ENCODE peak calls at places on chromosomes 11 and 22, in ten cellular contexts. X is A549; W is CD8-positive, alpha-beta memory T cell; M is gastrocnemius medialis; F is heart right ventricle; R is colonic mucosa; Q is GM23338; O is ovary; C is tibial nerve; J is GM23248. Y is an unnamed sample. For H3K4me1, the result is how much of the 10 kb centered on the place peaks cover.

GRCh38 chr11:32072872-32073661 is 17.8 kb upstream of the RCN1 start:
- DNase-seq in X (no peak), W (no peak), M (no peak), F (no peak), R (no peak), Q (peak), O (no peak), C (no peak), J (no peak), Y (no peak)

GRCh38 chr11:12122083-12122482 is 11.7 kb downstream of the MICAL2 start:
- DNase-seq in X (peak), W (no peak), M (no peak), F (no peak), R (no peak), Q (peak), O (no peak), C (no peak), J (peak), Y (no peak)

GRCh38 chr11:45145421-45146071 is 893 bp upstream of the PRDM11 start:
- DNase-seq in X (no peak), W (no peak), M (peak), F (peak), R (peak), Q (peak), O (peak), C (peak), J (peak), Y (no peak)

GRCh38 chr22:41576877-41577276 is 12.8 kb downstream of the PMM1 start:
- DNase-seq in X (peak), W (peak), M (peak), F (no peak), R (peak), Q (peak), O (peak), C (no peak), J (peak), Y (no peak)

GRCh38 chr11:95641506-95641905 is 148.1 kb downstream of the FAM76B start:
- DNase-seq in X (no peak), W (peak), M (peak), F (no peak), R (no peak), Q (no peak), O (peak), C (peak), J (no peak), Y (no peak)

GRCh38 chr11:13450832-13451397 is 12.1 kb downstream of the BTBD10 start:
- DNase-seq in X (no peak), W (no peak), M (no peak), F (no peak), R (no peak), Q (no peak), O (no peak), C (no peak), J (no peak), Y (no peak)

GRCh38 chr11:32082346-32082986 is 8.4 kb upstream of the RCN1 start:
- DNase-seq in X (no peak), W (no peak), M (no peak), F (no peak), R (no peak), Q (no peak), O (no peak), C (no peak), J (no peak), Y (no peak)

GRCh38 chr11:76230392-76230791 is 24.1 kb upstream of the WNT11 start:
- DNase-seq in X (no peak), W (no peak), M (no peak), F (no peak), R (no peak), Q (no peak), O (no peak), C (no peak), J (no peak), Y (no peak)

GRCh38 chr22:30422481-30423295 is 2.9 kb upstream of the MTFP1 start:
- DNase-seq in X (peak), W (no peak), M (peak), F (peak), R (peak), Q (peak), O (peak), C (peak), J (peak), Y (no peak)

GRCh38 chr11:68934321-68934645 is 30.6 kb downstream of the IGHMBP2 start:
- DNase-seq in X (no peak), W (no peak), M (no peak), F (no peak), R (no peak), Q (no peak), O (no peak), C (no peak), J (no peak), Y (no peak)

GRCh38 chr11:102309621-102310541 is 7.4 kb upstream of the BIRC3 start:
- DNase-seq in X (peak), W (no peak), M (no peak), F (no peak), R (no peak), Q (peak), O (no peak), C (no peak), J (peak), Y (no peak)

GRCh38 chr11:82855616-82856015 is 44.6 kb downstream of the PRCP start:
- DNase-seq in X (no peak), W (no peak), M (no peak), F (no peak), R (no peak), Q (no peak), O (no peak), C (no peak), J (no peak), Y (no peak)

GRCh38 chr11:91776660-91777059 is 448.0 kb upstream of the FAT3 start:
- DNase-seq in X (no peak), W (no peak), M (no peak), F (peak), R (no peak), Q (no peak), O (no peak), C (no peak), J (no peak), Y (no peak)

DNA sequence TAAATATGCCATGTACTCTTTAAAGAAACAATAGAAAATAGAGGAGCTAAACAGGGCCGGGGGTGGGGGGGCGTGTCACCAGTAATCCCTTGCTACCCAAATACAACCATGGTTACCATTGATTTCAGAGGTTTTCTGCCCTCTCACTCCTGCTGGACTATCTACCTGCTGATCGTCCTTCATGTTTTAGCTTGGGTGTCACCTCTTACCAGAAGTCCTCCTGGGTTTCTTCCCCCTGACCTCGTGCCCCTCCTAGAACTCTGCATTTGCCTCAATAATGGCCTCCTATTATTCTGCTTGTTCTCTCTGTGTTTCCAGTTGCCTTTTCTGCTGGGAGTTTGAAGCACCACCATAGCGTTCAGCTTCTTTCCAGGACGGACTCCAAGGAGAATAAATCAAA is 9.4 kb upstream of the PVALB start:
- DNase-seq in X (no peak), W (no peak), M (no peak), F (no peak), R (no peak), Q (no peak), O (no peak), C (no peak), J (no peak), Y (no peak)
- H3K4me1 ChIP-seq in X (under half), W (under half), M (under half), F (under half), R (under half), Q (under half), O (under half), C (under half), J (under half), Y (under half)

DNA sequence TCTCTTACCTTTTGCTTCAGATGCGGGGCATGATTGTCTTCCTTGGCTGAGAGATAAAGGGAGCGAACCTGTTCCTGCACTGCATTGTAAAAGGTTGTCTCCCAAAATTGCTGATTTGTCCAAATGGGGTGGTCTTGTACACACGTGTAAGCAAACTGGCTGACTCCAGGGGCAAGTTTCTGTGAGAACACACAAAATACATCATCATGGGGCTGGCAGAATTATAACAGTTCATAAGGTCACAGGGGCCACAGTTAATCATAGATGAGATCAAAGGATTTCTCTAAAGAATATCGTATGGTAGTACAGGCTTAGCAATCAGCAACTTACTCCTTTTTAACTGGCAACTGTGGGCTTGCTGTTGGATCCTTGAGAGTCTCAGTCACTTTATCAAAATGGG is 194.3 kb downstream of the SWAP70 start:
- DNase-seq in X (peak), W (no peak), M (no peak), F (no peak), R (no peak), Q (no peak), O (no peak), C (no peak), J (no peak), Y (no peak)
- H3K27ac ChIP-seq in X (peak), W (no peak), M (no peak), F (no peak), R (no peak), Q (peak), O (no peak), C (no peak), J (peak), Y (no peak)

GRCh38 chr22:28887725-28888459 is 4.5 kb downstream of the ZNRF3 start:
- DNase-seq in X (no peak), W (no peak), M (no peak), F (no peak), R (no peak), Q (no peak), O (no peak), C (no peak), J (no peak), Y (no peak)
- H3K4me3 ChIP-seq in X (no peak), W (no peak), M (no peak), F (no peak), R (no peak), Q (no peak), O (no peak), C (no peak), J (no peak), Y (no peak)

GRCh38 chr22:37282385-37282677 is at the start of gene CYTH4:
- DNase-seq in X (no peak), W (peak), M (peak), F (peak), R (peak), Q (no peak), O (no peak), C (no peak), J (no peak), Y (peak)
- H3K4me1 ChIP-seq in X (under half), W (under half), M (under half), F (under half), R (under half), Q (under half), O (under half), C (under half), J (under half), Y (half or more)

DNA sequence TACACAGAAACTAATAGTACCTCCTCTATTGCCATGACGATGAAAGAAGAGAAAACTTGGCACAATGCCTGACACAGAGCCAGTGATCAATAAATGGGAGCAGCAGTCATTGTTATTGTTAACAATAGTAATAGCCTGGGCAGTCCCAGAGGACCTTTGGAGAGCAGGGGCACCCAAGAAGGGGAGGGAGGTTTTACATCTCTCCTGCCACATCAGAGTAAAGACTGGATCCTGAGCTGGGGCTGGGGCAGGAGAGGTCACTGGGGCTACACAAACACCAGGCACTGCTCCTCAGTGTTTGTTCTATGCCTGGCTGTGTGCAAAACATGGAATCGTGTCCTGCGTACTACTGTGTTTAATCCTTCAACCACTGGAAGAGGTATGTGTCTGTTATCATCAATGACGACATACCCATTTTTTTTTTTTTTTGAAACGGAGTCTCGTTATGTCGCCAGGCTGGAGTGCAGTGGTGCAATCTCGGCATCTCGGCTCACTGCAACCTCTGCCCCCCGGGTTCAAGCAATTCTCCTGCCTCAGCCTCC is 25.0 kb upstream of the CREB3L1 start:
- DNase-seq in X (no peak), W (no peak), M (no peak), F (no peak), R (peak), Q (no peak), O (no peak), C (no peak), J (no peak), Y (no peak)
- H3K27ac ChIP-seq in X (no peak), W (no peak), M (no peak), F (no peak), R (peak), Q (no peak), O (no peak), C (no peak), J (no peak), Y (no peak)

DNA sequence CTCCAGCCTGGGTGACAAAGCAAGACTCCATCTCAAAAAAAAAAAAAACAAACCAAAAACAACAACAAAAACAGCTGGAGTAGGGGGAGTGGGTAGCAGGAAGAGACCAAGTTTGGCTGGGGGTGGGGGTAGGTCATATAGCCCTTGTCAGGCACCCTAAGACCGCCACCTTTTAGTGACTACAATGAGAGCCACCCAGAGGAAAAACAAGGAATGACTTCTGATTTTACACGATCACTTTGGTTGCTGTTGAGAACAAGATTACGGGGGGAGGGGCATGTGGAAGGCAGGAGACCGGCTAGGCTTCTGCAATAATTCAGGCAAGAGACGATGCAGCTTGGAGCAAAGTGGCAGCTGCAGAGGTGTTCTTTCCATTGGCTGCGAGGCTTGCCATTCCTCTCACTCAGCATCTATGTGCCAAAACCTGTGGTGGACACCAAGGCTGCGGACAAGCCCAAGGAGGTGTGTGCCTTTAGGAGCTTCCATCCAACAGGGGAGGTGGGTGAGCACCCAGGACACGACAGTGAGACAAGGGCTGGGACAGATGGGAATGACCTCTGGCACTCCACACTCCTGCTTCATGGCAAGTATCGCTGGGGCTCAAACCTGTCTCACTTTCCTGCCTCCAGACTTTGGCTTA is 1.7 kb downstream of the RPS19BP1 start:
- DNase-seq in X (no peak), W (peak), M (no peak), F (no peak), R (peak), Q (peak), O (no peak), C (no peak), J (peak), Y (no peak)
- H3K4me3 ChIP-seq in X (no peak), W (peak), M (no peak), F (no peak), R (no peak), Q (peak), O (no peak), C (no peak), J (peak), Y (peak)

Y was measured in CD4-positive, CD25-positive, alpha-beta regulatory T cell.